ENCODE peak calls at places on chromosomes 5 and 9, in six cellular contexts. S, G, M, C, V and O are unnamed samples.

GRCh38 chr9:3887798-3888495 is 362.1 kb upstream of the RFX3 start:
- ATAC-seq in V (no peak), M (peak; percentile 40), G (no peak), S (no peak), C (no peak), O (no peak)

GRCh38 chr9:71368157-71368556 is 246.7 kb upstream of the TRPM3 start:
- ATAC-seq in V (no peak), S (no peak), G (no peak), M (no peak), C (no peak), O (no peak)

GRCh38 chr5:3612561-3613175 is 17.0 kb downstream of the IRX1 start:
- ATAC-seq in S (no peak), V (no peak), G (no peak), M (no peak), C (no peak), O (no peak)

GRCh38 chr5:80722916-80723315 is 68.1 kb upstream of the DHFR start:
- ATAC-seq in S (no peak), C (no peak), G (no peak), M (no peak), V (no peak), O (no peak)

GRCh38 chr9:121499177-121499426 is 542 bp downstream of the GGTA1 start:
- ATAC-seq in S (peak; percentile 30), V (no peak), G (peak; percentile 8), M (no peak), C (no peak), O (no peak)

GRCh38 chr9:83714316-83714715 is 6.6 kb upstream of the UBQLN1 start:
- ATAC-seq in V (peak; percentile 69), G (no peak), M (no peak), C (no peak), S (no peak), O (no peak)

GRCh38 chr5:41843456-41844112 is 26.6 kb downstream of the OXCT1 start:
- ATAC-seq in C (peak; percentile 89), V (peak; percentile 89), S (peak; percentile 58), M (peak; percentile 54), G (no peak), O (no peak)

GRCh38 chr5:58764199-58764598 is 181.3 kb downstream of the RAB3C start:
- ATAC-seq in M (no peak), V (peak; percentile 6), C (no peak), S (no peak), G (peak; percentile 66), O (no peak)

DNA sequence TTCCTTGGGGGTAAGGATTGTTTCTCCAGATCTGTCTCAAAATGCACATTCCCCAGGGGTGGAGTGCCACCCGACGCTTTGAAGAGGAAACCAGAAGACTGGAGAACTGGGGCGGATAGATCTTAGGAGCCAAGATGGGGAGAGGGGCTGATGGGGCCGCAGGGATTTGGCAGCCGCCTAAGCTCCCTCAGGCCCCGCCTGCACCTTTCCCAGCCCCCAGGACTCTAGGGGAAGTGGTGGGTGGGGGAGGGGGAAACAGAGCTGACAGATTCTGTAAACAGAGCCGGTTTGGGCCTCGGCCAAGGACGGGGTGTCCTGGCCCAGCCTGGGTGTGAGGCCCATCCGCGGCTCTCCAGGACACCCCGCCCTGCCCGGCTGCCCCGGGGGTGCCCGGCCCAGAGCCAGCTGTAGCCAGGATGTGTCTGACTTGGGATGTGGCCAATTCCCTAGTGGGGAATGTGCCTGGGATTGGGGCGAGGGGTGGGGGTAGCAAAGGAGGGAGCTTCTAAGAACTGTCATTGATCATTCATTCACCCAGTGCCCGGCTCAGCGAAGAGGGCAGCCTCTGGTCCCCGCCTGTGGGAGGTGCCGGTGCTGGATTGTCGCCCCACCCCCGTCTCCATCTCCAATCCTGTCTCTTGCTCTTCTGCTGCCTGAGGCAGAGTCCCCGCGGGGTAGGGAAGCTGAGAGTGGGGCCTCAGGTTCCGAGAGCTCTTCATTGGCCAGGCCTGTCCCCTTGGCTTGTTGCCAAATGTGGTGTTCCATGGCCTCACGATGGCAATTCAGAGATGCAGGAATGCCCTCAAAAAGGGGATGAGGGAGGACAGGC is 54.8 kb upstream of the CDKN2AIPNL start:
- ATAC-seq in S (peak; percentile 85), C (peak; percentile 82), M (peak; percentile 88), G (peak; percentile 95), V (peak; percentile 72), O (peak; percentile 93)
- TF ChIP-seq POLR2A in S (no peak), C (peak; percentile 71), M (peak; percentile 17), G (no peak), V (no peak), O (peak; percentile 25)

GRCh38 chr5:148471379-148471778 is 87.6 kb downstream of the FBXO38 start:
- ATAC-seq in C (no peak), G (no peak), M (no peak), S (no peak), V (no peak), O (no peak)

GRCh38 chr5:148465381-148466290 is 81.9 kb downstream of the FBXO38 start:
- ATAC-seq in C (no peak), G (no peak), V (no peak), S (no peak), M (no peak), O (peak; percentile 41)

GRCh38 chr5:148469446-148470062 is 85.8 kb downstream of the FBXO38 start:
- ATAC-seq in M (no peak), C (no peak), S (no peak), V (no peak), G (no peak), O (peak; percentile 64)

GRCh38 chr5:148467958-148468357 is 84.2 kb downstream of the FBXO38 start:
- ATAC-seq in M (no peak), S (no peak), V (no peak), C (no peak), G (no peak), O (no peak)
- TF ChIP-seq POLR2AphosphoS5 in M (no peak), S (no peak), V (no peak), C (no peak), G (no peak), O (no peak)

GRCh38 chr5:158172005-158172404 is 313.1 kb upstream of the CLINT1 start:
- ATAC-seq in C (no peak), G (no peak), M (no peak), S (no peak), V (no peak), O (no peak)
- TF ChIP-seq CTCF in C (no peak), G (no peak), M (no peak), S (no peak), V (no peak), O (no peak)

DNA sequence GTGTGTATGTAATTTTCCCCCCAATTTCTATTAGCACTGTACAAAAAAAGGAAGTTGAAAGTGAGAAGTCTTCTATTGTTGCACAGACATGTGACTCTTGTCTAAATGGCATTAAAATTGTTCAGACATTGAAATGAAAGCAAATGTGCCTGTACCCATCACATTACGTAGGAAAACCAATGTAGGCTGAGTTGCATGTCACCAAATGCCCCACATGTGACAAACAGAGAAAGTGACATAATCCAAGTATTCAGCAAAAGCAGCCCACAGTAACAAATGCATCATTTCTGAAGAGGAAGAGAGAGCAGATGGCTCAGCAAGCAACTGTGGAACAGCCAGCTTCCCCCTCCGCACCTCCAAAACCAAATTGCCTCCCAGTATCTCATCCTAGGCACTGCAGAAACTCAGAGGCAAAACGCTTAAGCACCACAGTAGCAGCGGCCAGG is 161.5 kb upstream of the NR4A3 start:
- ATAC-seq in S (no peak), V (peak; percentile 97), G (peak; percentile 37), C (no peak), M (no peak), O (no peak)
- TF ChIP-seq POLR2A in S (no peak), V (peak; percentile 21), G (no peak), C (no peak), M (no peak), O (no peak)

GRCh38 chr5:151139015-151139414 is 18.6 kb downstream of the ANXA6 start:
- ATAC-seq in M (no peak), V (no peak), C (no peak), S (no peak), G (no peak), O (no peak)

GRCh38 chr5:151139646-151140045 is 17.9 kb downstream of the ANXA6 start:
- ATAC-seq in C (no peak), S (no peak), G (no peak), V (no peak), M (no peak), O (no peak)

GRCh38 chr5:151142933-151143332 is 14.6 kb downstream of the ANXA6 start:
- ATAC-seq in V (no peak), G (no peak), M (no peak), C (no peak), S (no peak), O (no peak)

GRCh38 chr5:151140686-151141459 is 16.7 kb downstream of the ANXA6 start:
- ATAC-seq in G (no peak), S (no peak), V (no peak), M (no peak), C (no peak), O (no peak)

DNA sequence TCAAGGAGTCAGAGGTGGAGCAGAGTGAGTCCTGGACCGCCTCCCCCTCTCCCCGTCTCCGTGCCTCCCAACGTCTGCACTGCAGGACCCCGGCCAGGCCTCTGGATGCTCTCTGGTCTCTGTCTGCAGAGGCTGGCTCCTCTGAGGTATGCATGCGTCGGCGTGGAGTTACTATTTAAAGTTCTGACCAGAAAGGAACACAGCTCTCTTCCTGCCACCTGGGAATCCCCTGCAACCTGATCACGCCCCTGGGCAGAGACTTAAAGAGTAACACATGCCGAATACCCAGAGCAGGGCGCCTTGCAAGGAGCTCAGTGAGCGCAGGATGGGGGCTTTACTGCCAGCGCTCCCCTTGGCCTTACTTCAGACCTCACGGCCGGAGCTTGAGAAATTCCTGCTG is 16.0 kb downstream of the ANXA6 start:
- ATAC-seq in V (peak; percentile 90), S (no peak), G (no peak), M (no peak), C (peak; percentile 45), O (peak; percentile 59)
- TF ChIP-seq POLR2AphosphoS5 in V (peak; percentile 87), S (no peak), G (no peak), M (no peak), C (no peak), O (no peak)

DNA sequence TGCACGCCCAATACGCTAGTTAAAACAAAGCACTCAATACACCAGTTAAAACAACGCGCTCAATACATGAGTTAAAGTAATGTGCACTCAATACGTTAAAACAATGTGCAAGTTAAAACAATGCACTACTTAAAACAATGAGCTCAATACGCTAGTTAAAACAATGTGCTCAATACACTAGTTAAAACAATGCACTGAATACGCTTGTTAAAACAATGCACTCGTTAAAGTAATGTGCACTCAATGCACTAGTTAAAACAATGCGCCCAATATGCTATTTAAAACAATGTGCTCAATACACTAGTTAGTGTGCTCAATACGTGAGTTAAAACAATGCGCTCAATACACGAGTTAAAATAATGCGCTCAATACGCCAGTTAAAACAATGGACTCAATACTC is 185.0 kb downstream of the TRIO start:
- ATAC-seq in S (no peak), G (no peak), V (no peak), C (no peak), M (no peak), O (no peak)
- TF ChIP-seq CTCF in S (no peak), G (no peak), V (no peak), C (no peak), M (no peak), O (no peak)

GRCh38 chr9:113463418-113464285 is at the start of gene RGS3:
- ATAC-seq in S (peak; percentile 97), V (no peak), G (peak; percentile 92), C (peak; percentile 74), M (peak; percentile 99), O (peak; percentile 90)
- TF ChIP-seq POLR2A in S (peak; percentile 75), V (no peak), G (no peak), C (no peak), M (peak; percentile 57), O (peak; percentile 58)